ENCODE peak calls at places on chromosomes 1 and 21, in nine cellular contexts. Q is GM19239; Y is SK-N-SH; K is SW480; T is NCI-H1436; H is iPS-NIHi11; W is activated CD4-positive, alpha-beta T cell treated with anti-CD3 and anti-CD28 coated beads, Interleukin-2, amount 50 U/mL, for 1 hour; U is T-cell; V is activated T-helper 1 cell treated with Interleukin-2 at 50 U/mL for 16 hours. J is an unnamed sample.

GRCh38 chr1:208438262-208438661 is 194.1 kb upstream of the PLXNA2 start:
- DNase-seq in Y (no peak), T (peak), K (no peak), V (no peak), H (no peak), Q (no peak), W (no peak), U (no peak), J (no peak)

GRCh38 chr1:223084466-223084865 is 58.6 kb downstream of the TLR5 start:
- DNase-seq in H (no peak), Y (no peak), Q (no peak), U (no peak), V (no peak), K (no peak), T (no peak), W (no peak), J (no peak)

GRCh38 chr1:207944571-207944970 is 33.6 kb upstream of the CD34 start:
- DNase-seq in K (no peak), W (no peak), V (no peak), H (no peak), Q (no peak), T (no peak), Y (no peak), U (no peak), J (no peak)

GRCh38 chr1:248890549-248891498 is 15.2 kb upstream of the PGBD2 start:
- DNase-seq in Q (no peak), K (no peak), Y (no peak), T (no peak), V (no peak), H (no peak), U (no peak), W (no peak), J (no peak)

GRCh38 chr1:240091614-240092300 is at the start of gene FMN2:
- DNase-seq in U (no peak), V (no peak), Y (peak), K (no peak), W (no peak), Q (no peak), H (peak), T (peak), J (peak)

GRCh38 chr1:93673159-93673657 is 8.4 kb downstream of the BCAR3 start:
- DNase-seq in T (no peak), Q (no peak), W (no peak), Y (peak), K (no peak), V (no peak), U (no peak), H (no peak), J (no peak)

GRCh38 chr1:204074274-204075115 is 1.6 kb downstream of the SOX13 start:
- DNase-seq in T (peak), U (no peak), Q (no peak), H (no peak), W (no peak), Y (peak), V (no peak), K (peak), J (peak)

GRCh38 chr1:118185083-118185899 is at the start of gene SPAG17:
- DNase-seq in H (peak), U (no peak), Y (peak), T (no peak), W (no peak), K (no peak), V (no peak), Q (no peak), J (no peak)

GRCh38 chr1:9239622-9240401 is 5.2 kb downstream of the H6PD start:
- DNase-seq in Y (no peak), K (peak), H (no peak), Q (peak), W (peak), U (peak), V (peak), T (no peak), J (no peak)

GRCh38 chr1:234972411-234973191 is 156.0 kb downstream of the TOMM20 start:
- DNase-seq in Y (no peak), U (no peak), V (no peak), Q (no peak), H (no peak), W (no peak), T (no peak), K (no peak), J (peak)

GRCh38 chr1:162189345-162189744 is 119.9 kb downstream of the NOS1AP start:
- DNase-seq in K (no peak), Y (no peak), T (no peak), V (no peak), U (no peak), Q (no peak), W (no peak), H (no peak), J (no peak)

GRCh38 chr1:99852648-99853047 is 2.5 kb downstream of the AGL start:
- DNase-seq in K (no peak), U (no peak), W (no peak), Q (no peak), V (no peak), Y (no peak), T (no peak), H (no peak), J (no peak)

GRCh38 chr1:204480515-204480914 is 14.1 kb downstream of the PIK3C2B start:
- DNase-seq in K (no peak), T (peak), Y (no peak), W (no peak), Q (peak), H (no peak), V (no peak), U (no peak), J (no peak)

GRCh38 chr21:42454221-42454570 is 41.8 kb downstream of the RSPH1 start:
- DNase-seq in T (no peak), V (no peak), Q (no peak), Y (no peak), K (no peak), U (no peak), W (no peak), H (no peak), J (no peak)

GRCh38 chr21:35565204-35565611 is 495.1 kb downstream of the SETD4 start:
- DNase-seq in K (no peak), Y (no peak), U (no peak), Q (no peak), H (peak), W (no peak), V (no peak), T (no peak), J (no peak)

GRCh38 chr1:23101891-23102688 is 66.6 kb downstream of the LUZP1 start:
- DNase-seq in U (no peak), Y (no peak), W (no peak), Q (no peak), H (no peak), V (no peak), T (no peak), K (no peak), J (no peak)

GRCh38 chr1:38085666-38086305 is 39.2 kb upstream of the POU3F1 start:
- DNase-seq in Y (no peak), K (no peak), T (no peak), H (no peak), U (no peak), W (no peak), Q (no peak), V (no peak), J (no peak)

GRCh38 chr1:245317253-245317652 is 162.5 kb downstream of the KIF26B start:
- DNase-seq in H (no peak), Y (no peak), V (no peak), K (no peak), Q (no peak), U (no peak), W (no peak), T (no peak), J (no peak)

GRCh38 chr1:150619576-150620509 is 9.6 kb downstream of the ENSA start:
- DNase-seq in Q (no peak), T (no peak), V (no peak), W (no peak), K (peak), H (no peak), Y (peak), U (no peak), J (peak)

GRCh38 chr1:214983126-214983869 is 99.2 kb upstream of the KCNK2 start:
- DNase-seq in V (no peak), W (no peak), Y (no peak), T (no peak), K (peak), U (no peak), Q (no peak), H (no peak), J (no peak)

GRCh38 chr1:155801149-155801548 is 55.9 kb downstream of the GON4L start:
- DNase-seq in W (no peak), K (no peak), Q (no peak), Y (no peak), U (no peak), V (no peak), T (no peak), H (no peak), J (no peak)

GRCh38 chr1:226664413-226665101 is 74.5 kb downstream of the ITPKB start:
- DNase-seq in H (no peak), U (no peak), K (no peak), T (no peak), W (no peak), V (no peak), Y (no peak), Q (no peak), J (no peak)

GRCh38 chr1:27521336-27522147 is 31.6 kb upstream of the WASF2 start:
- DNase-seq in K (no peak), T (no peak), Y (no peak), H (no peak), Q (no peak), V (peak), U (peak), W (peak), J (no peak)

GRCh38 chr1:89200668-89201488 is 2.1 kb upstream of the GBP4 start:
- DNase-seq in V (no peak), Q (no peak), W (no peak), Y (peak), U (no peak), H (no peak), K (no peak), T (no peak), J (no peak)